ENCODE peak calls at places on chromosomes 3 and 15, in ten cellular contexts. A is activated CD4-positive, CD25-positive, alpha-beta regulatory T cell treated with anti-CD3 and anti-CD28 coated beads, Interleukin-2, amount 50 U/mL, for 16 hours; Z is LHCN-M2; L is ovary; U is T-helper 22 cell; G is RPMI7951; Y is stimulated activated CD4-positive, alpha-beta T cell treated with anti-CD3 and anti-CD28 coated beads, Interleukin-2, amount 100 ng/mL, for 48 hours; M is GM12892; I is EH; V is HFF-Myc. T is an unnamed sample.

GRCh38 chr3:142288032-142288638 is 62.8 kb upstream of the GK5 start:
- DNase-seq in A (no peak), Z (peak; percentile 20), L (no peak), U (no peak), G (no peak), Y (no peak), M (no peak), I (no peak), V (no peak), T (no peak)

GRCh38 chr15:58526647-58527192 is 94.9 kb downstream of the LIPC start:
- DNase-seq in A (no peak), Z (no peak), L (no peak), U (no peak), G (no peak), Y (no peak), M (no peak), I (no peak), V (no peak), T (no peak)

GRCh38 chr3:31179768-31180167 is 285.3 kb upstream of the GADL1 start:
- DNase-seq in A (no peak), Z (no peak), L (no peak), U (no peak), G (no peak), Y (no peak), M (no peak), I (no peak), V (no peak), T (no peak)

GRCh38 chr3:177596822-177597271 is 399.6 kb upstream of the TBL1XR1 start:
- DNase-seq in A (no peak), Z (no peak), L (no peak), U (no peak), G (peak; percentile 79), Y (no peak), M (no peak), I (no peak), V (no peak), T (no peak)

GRCh38 chr15:80015156-80015555 is 44.2 kb upstream of the BCL2A1 start:
- DNase-seq in A (no peak), Z (no peak), L (no peak), U (no peak), G (no peak), Y (no peak), M (no peak), I (peak; percentile 6), V (no peak), T (no peak)

GRCh38 chr3:149273096-149273751 is 51.6 kb upstream of the CP start:
- DNase-seq in A (peak; percentile 7), Z (peak; percentile 87), L (no peak), U (no peak), G (peak; percentile 85), Y (no peak), M (no peak), I (peak; percentile 86), V (peak; percentile 93), T (peak; percentile 79)

GRCh38 chr3:194046995-194047681 is 88.8 kb upstream of the HES1 start:
- DNase-seq in A (no peak), Z (peak; percentile 67), L (no peak), U (no peak), G (peak; percentile 76), Y (no peak), M (no peak), I (peak; percentile 5), V (no peak), T (no peak)

GRCh38 chr15:98413973-98414546 is 234.3 kb upstream of the IGF1R start:
- DNase-seq in A (no peak), Z (no peak), L (no peak), U (no peak), G (peak; percentile 44), Y (no peak), M (no peak), I (peak; percentile 11), V (no peak), T (no peak)

GRCh38 chr3:180329187-180329586 is 272.8 kb upstream of the TTC14 start:
- DNase-seq in A (no peak), Z (no peak), L (no peak), U (no peak), G (no peak), Y (no peak), M (no peak), I (no peak), V (no peak), T (no peak)

GRCh38 chr3:172394692-172395091 is 53.6 kb downstream of the GHSR start:
- DNase-seq in A (no peak), Z (no peak), L (no peak), U (no peak), G (no peak), Y (no peak), M (no peak), I (no peak), V (no peak), T (no peak)

GRCh38 chr3:16060945-16061344 is 113.5 kb upstream of the GALNT15 start:
- DNase-seq in A (no peak), Z (peak; percentile 83), L (peak; percentile 71), U (no peak), G (peak; percentile 85), Y (no peak), M (no peak), I (peak; percentile 97), V (no peak), T (peak; percentile 84)

GRCh38 chr3:167887096-167887495 is 151.6 kb downstream of the SERPINI1 start:
- DNase-seq in A (no peak), Z (peak; percentile 32), L (no peak), U (no peak), G (peak; percentile 29), Y (no peak), M (no peak), I (peak; percentile 26), V (peak; percentile 2), T (no peak)

GRCh38 chr3:198028718-198029117 is 68.7 kb downstream of the LMLN start:
- DNase-seq in A (no peak), Z (peak; percentile 58), L (no peak), U (no peak), G (no peak), Y (no peak), M (no peak), I (peak; percentile 34), V (peak; percentile 15), T (peak; percentile 34)

GRCh38 chr15:96331141-96331941 is 841 bp downstream of the NR2F2 start:
- DNase-seq in A (no peak), Z (peak; percentile 41), L (peak; percentile 60), U (no peak), G (peak; percentile 62), Y (no peak), M (no peak), I (peak; percentile 71), V (no peak), T (no peak)

GRCh38 chr3:60314064-60314463 is 937.2 kb downstream of the FHIT start:
- DNase-seq in A (no peak), Z (no peak), L (no peak), U (no peak), G (no peak), Y (no peak), M (no peak), I (no peak), V (no peak), T (no peak)

GRCh38 chr3:23324745-23325144 is 121.6 kb downstream of the UBE2E2 start:
- DNase-seq in A (no peak), Z (peak; percentile 61), L (no peak), U (no peak), G (peak; percentile 72), Y (no peak), M (no peak), I (peak; percentile 77), V (peak; percentile 10), T (peak; percentile 8)

GRCh38 chr3:123055352-123055751 is 11.5 kb upstream of the PDIA5 start:
- DNase-seq in A (no peak), Z (no peak), L (no peak), U (no peak), G (no peak), Y (no peak), M (no peak), I (no peak), V (no peak), T (no peak)

GRCh38 chr15:63940956-63941620 is 105.2 kb downstream of the DAPK2 start:
- DNase-seq in A (no peak), Z (no peak), L (no peak), U (no peak), G (no peak), Y (no peak), M (no peak), I (no peak), V (no peak), T (no peak)

GRCh38 chr3:106206613-106207012 is 337.8 kb upstream of the CBLB start:
- DNase-seq in A (no peak), Z (no peak), L (no peak), U (no peak), G (no peak), Y (no peak), M (no peak), I (no peak), V (no peak), T (no peak)

GRCh38 chr3:64072111-64072510 is 48.8 kb upstream of the PSMD6 start:
- DNase-seq in A (no peak), Z (no peak), L (no peak), U (no peak), G (no peak), Y (no peak), M (no peak), I (no peak), V (no peak), T (no peak)

GRCh38 chr3:52055537-52056351 is 627 bp downstream of the DUSP7 start:
- DNase-seq in A (peak; percentile 16), Z (peak; percentile 53), L (peak; percentile 65), U (peak; percentile 20), G (peak; percentile 58), Y (peak; percentile 37), M (no peak), I (peak; percentile 65), V (no peak), T (no peak)

GRCh38 chr15:85002517-85002916 is 20.9 kb downstream of the PDE8A start:
- DNase-seq in A (no peak), Z (no peak), L (no peak), U (no peak), G (peak; percentile 50), Y (no peak), M (no peak), I (no peak), V (no peak), T (no peak)

GRCh38 chr3:54374214-54374855 is 252.0 kb downstream of the CACNA2D3 start:
- DNase-seq in A (no peak), Z (no peak), L (no peak), U (no peak), G (peak; percentile 9), Y (no peak), M (peak; percentile 7), I (peak; percentile 2), V (no peak), T (no peak)

GRCh38 chr15:86772369-86773059 is 692.8 kb downstream of the AGBL1 start:
- DNase-seq in A (no peak), Z (no peak), L (no peak), U (no peak), G (peak; percentile 64), Y (no peak), M (no peak), I (no peak), V (no peak), T (no peak)

GRCh38 chr3:133474251-133474801 is 74.5 kb downstream of the BFSP2 start:
- DNase-seq in A (no peak), Z (peak; percentile 21), L (peak; percentile 55), U (no peak), G (no peak), Y (no peak), M (no peak), I (peak; percentile 62), V (peak; percentile 87), T (peak; percentile 83)

GRCh38 chr3:64111083-64111482 is 87.8 kb upstream of the PSMD6 start:
- DNase-seq in A (no peak), Z (no peak), L (no peak), U (no peak), G (no peak), Y (no peak), M (no peak), I (no peak), V (no peak), T (no peak)